ENCODE peak calls at places on chromosomes 11 and 22, in seven cellular contexts. C is astrocyte of the spinal cord, J is AG10803, Q is kidney epithelial cell, I is PC-3, S is fibroblast of mammary gland, P is heart left ventricle. L is an unnamed sample.

GRCh38 chr22:24466831-24467249 is 28.3 kb upstream of the UPB1 start:
- DNase-seq in S (peak; percentile 54), I (peak; percentile 3), Q (peak; percentile 16), C (peak; percentile 88), J (peak; percentile 54), P (peak; percentile 49), L (peak; percentile 97)

GRCh38 chr11:8111636-8112035 is 30.6 kb downstream of the TUB start:
- DNase-seq in S (no peak), P (no peak), Q (no peak), I (no peak), J (peak; percentile 29), C (no peak), L (no peak)

GRCh38 chr22:38082986-38083710 is 836 bp downstream of the SLC16A8 start:
- DNase-seq in P (no peak), I (no peak), J (no peak), C (no peak), Q (no peak), S (no peak), L (no peak)

GRCh38 chr11:44300881-44301855 is 8.8 kb downstream of the ALX4 start:
- DNase-seq in I (no peak), J (peak; percentile 49), C (no peak), S (peak; percentile 72), Q (no peak), P (no peak), L (peak; percentile 38)

GRCh38 chr11:101129203-101129943 is at the start of gene PGR:
- DNase-seq in S (peak; percentile 20), I (no peak), C (no peak), Q (no peak), P (peak; percentile 55), J (no peak), L (no peak)

GRCh38 chr11:47923667-47924066 is 56.7 kb upstream of the PTPRJ start:
- DNase-seq in S (peak; percentile 49), Q (no peak), P (peak; percentile 49), C (no peak), J (peak; percentile 59), I (no peak), L (peak; percentile 46)

GRCh38 chr11:87266751-87267150 is 229.0 kb downstream of the TMEM135 start:
- DNase-seq in C (no peak), J (no peak), I (no peak), P (no peak), Q (no peak), S (no peak), L (no peak)

GRCh38 chr11:80167766-80168165 is 726.9 kb upstream of the TENM4 start:
- DNase-seq in S (no peak), C (peak; percentile 15), I (peak; percentile 34), Q (no peak), P (no peak), J (peak; percentile 49), L (no peak)

GRCh38 chr22:49179886-49180682 is 647.6 kb downstream of the BRD1 start:
- DNase-seq in S (no peak), J (no peak), P (no peak), I (no peak), C (no peak), Q (no peak), L (no peak)

GRCh38 chr22:23835773-23836144 is 3.0 kb downstream of the DERL3 start:
- DNase-seq in J (no peak), I (no peak), P (peak; percentile 65), S (no peak), C (no peak), Q (no peak), L (no peak)

GRCh38 chr11:2728663-2729332 is 29.0 kb upstream of the KCNQ1OT1 start:
- DNase-seq in S (no peak), C (no peak), J (no peak), P (no peak), Q (no peak), I (no peak), L (no peak)

GRCh38 chr11:116230453-116230852 is 542.3 kb downstream of the BUD13 start:
- DNase-seq in S (no peak), P (no peak), C (no peak), I (no peak), Q (no peak), J (no peak), L (no peak)

GRCh38 chr11:124618863-124619262 is 3.8 kb upstream of the TBRG1 start:
- DNase-seq in S (no peak), J (no peak), C (no peak), P (no peak), I (peak; percentile 63), Q (no peak), L (no peak)

GRCh38 chr11:59822989-59823566 is 12.5 kb upstream of the MRPL16 start:
- DNase-seq in C (peak; percentile 34), J (peak; percentile 67), Q (peak; percentile 16), I (peak; percentile 88), P (no peak), S (peak; percentile 66), L (peak; percentile 76)

GRCh38 chr11:72742522-72743320 is 9.5 kb downstream of the ARAP1 start:
- DNase-seq in P (no peak), S (no peak), C (no peak), J (no peak), I (no peak), Q (no peak), L (no peak)

GRCh38 chr11:123616505-123617198 is 37.8 kb downstream of the SCN3B start:
- DNase-seq in Q (no peak), J (peak; percentile 81), C (peak; percentile 37), S (peak; percentile 75), P (peak; percentile 72), I (no peak), L (peak; percentile 41)

GRCh38 chr11:68812526-68812925 is 29.2 kb downstream of the CPT1A start:
- DNase-seq in C (no peak), S (no peak), I (no peak), Q (no peak), P (no peak), J (peak; percentile 47), L (no peak)

GRCh38 chr11:86955674-86956522 is 703 bp upstream of the FZD4 start:
- DNase-seq in S (peak; percentile 58), I (peak; percentile 83), Q (no peak), J (peak; percentile 47), P (peak; percentile 91), C (peak; percentile 77), L (peak; percentile 91)

GRCh38 chr22:41857160-41857859 is 24.4 kb downstream of the SREBF2 start:
- DNase-seq in I (peak; percentile 87), C (peak; percentile 63), Q (no peak), P (peak; percentile 40), J (peak; percentile 64), S (peak; percentile 84), L (peak; percentile 77)

GRCh38 chr11:128653828-128654231 is 40.0 kb upstream of the FLI1 start:
- DNase-seq in J (peak; percentile 63), P (peak; percentile 40), I (peak; percentile 90), C (peak; percentile 85), Q (peak; percentile 42), S (peak; percentile 16), L (peak; percentile 69)
- TF ChIP-seq CTCF in J (no peak), P (no peak), I (peak; percentile 42), C (no peak), Q (no peak), S (no peak), L (peak; percentile 7)

GRCh38 chr11:211741-212140 is 4.2 kb downstream of the RIC8A start:
- DNase-seq in C (no peak), J (no peak), I (no peak), S (no peak), Q (no peak), P (no peak), L (no peak)

GRCh38 chr11:210803-211180 is 3.3 kb downstream of the RIC8A start:
- DNase-seq in J (no peak), P (no peak), Q (no peak), S (no peak), I (no peak), C (no peak), L (no peak)

GRCh38 chr11:210122-210802 is 2.8 kb downstream of the RIC8A start:
- DNase-seq in Q (peak; percentile 53), C (peak; percentile 65), I (peak; percentile 62), P (no peak), S (peak; percentile 80), J (peak; percentile 87), L (peak; percentile 89)

GRCh38 chr11:212150-213100 is 4.9 kb downstream of the RIC8A start:
- DNase-seq in C (no peak), I (no peak), Q (no peak), J (no peak), S (no peak), P (no peak), L (no peak)

DNA sequence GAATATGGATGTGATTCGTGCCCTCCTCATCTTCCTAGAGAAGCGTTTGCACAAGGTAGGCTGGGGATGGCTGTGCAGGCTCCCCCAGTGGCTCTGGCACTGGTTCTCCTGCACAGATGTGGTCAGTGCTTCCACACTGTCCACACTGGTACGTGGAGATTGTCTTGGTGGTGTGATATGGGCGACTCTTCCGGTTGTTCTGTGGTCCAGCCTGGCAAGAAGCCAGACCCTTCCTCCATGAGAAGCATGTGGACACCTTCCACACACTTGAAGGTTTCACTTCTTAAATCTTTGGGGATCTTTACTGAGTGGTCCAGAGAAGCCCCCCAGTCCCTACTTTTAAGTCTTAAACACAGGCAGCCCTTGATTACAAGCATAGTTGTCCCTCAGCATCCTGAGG is 3.8 kb downstream of the RIC8A start:
- DNase-seq in P (no peak), Q (no peak), I (no peak), C (no peak), J (no peak), S (no peak), L (no peak)
- H3K4me3 ChIP-seq in P (no peak overlapping the region), Q (no peak overlapping the region), I (no peak overlapping the region), C (no peak overlapping the region), J (peak overlapping the region; percentile 99), S (no peak overlapping the region), L (no peak overlapping the region)

DNA sequence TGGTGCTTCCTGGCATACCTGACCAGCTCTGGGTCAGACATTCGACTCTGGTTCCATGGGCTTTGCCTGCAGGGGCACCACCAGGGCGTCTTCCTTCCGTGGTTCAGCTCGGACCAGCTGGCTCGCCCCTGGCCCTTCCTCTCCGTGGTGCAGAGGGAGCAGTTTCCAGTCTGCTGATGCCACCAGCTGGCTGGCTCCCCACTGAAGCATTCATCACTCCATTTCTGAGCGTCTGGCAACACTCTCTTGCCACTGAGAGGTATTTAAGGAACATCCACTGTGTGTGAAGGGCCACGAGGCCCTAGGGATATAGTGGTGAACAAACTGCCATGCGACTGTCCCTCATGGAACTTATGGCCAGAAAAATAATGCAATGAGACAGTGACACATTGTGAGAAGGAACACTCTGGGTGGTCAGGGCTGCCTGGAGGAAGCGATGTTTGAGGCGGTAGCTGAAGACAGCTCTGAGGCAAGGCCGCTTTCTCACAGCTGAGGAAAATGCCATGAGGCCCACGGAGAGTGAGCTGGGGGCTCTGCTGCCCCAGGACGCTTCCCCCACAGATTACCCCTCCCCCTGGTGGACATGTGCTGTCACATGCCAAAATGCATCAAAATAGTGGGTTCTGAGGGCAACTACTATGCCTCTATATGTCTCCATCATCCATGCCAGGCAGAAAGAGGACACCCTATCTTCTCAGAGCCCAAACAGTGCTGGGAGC is 44.9 kb upstream of the ARFGAP3 start:
- DNase-seq in P (peak; percentile 63), Q (no peak), J (no peak), I (no peak), C (no peak), S (no peak), L (no peak)
- TF ChIP-seq CTCF in P (no peak), Q (peak; percentile 24), J (peak; percentile 27), I (peak; percentile 44), C (peak; percentile 36), S (peak; percentile 19), L (peak; percentile 42)

DNA sequence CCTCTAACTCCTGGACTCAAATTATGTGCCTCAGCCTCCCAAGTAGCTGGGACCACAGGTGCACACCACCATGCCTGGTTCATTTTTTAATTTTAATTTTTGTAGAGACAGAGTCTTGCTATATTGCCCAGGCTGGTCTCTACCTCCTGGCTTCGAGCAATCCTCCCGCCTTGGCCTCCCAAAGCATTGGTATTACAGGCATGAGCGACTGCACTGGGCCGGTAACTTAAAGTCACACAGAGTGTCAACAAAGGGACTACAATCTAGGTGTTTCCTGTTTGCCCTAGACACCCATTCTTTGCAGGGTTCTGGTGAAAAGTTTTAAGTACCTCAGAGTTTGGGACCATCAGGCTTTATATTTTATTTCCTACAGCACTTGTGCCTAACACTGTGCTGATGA is 8.4 kb downstream of the UVRAG start:
- DNase-seq in J (no peak), C (no peak), P (no peak), S (no peak), Q (no peak), I (no peak), L (no peak)
- H3K4me3 ChIP-seq in J (no peak overlapping the region), C (no peak overlapping the region), P (no peak overlapping the region), S (no peak overlapping the region), Q (no peak overlapping the region), I (no peak overlapping the region), L (no peak overlapping the region)

L was measured in choroid plexus epithelial cell.